ENCODE peak calls at places on chromosomes 6 and 20, in ten cellular contexts. J is HCT116, M is neural progenitor cell, H is tibial nerve, L is mammary epithelial cell, E is heart right ventricle, V is aorta, A is SK-N-MC, B is transverse colon, Z is ascending aorta. O is an unnamed sample.

GRCh38 chr20:40319741-40320499 is 369.1 kb downstream of the MAFB start:
- DNase-seq in J (no peak), M (no peak), H (no peak), L (no peak), E (no peak), V (no peak), A (no peak), B (no peak), Z (no peak), O (no peak)

GRCh38 chr6:86657192-86657591 is 280.1 kb upstream of the HTR1E start:
- DNase-seq in J (no peak), M (no peak), H (no peak), L (no peak), E (no peak), V (no peak), A (no peak), B (no peak), Z (no peak), O (no peak)

GRCh38 chr6:35810831-35811698 is 5.9 kb downstream of the LHFPL5 start:
- DNase-seq in J (peak; percentile 76), M (no peak), H (no peak), L (peak; percentile 87), E (no peak), V (no peak), A (no peak), B (no peak), Z (no peak), O (peak; percentile 42)

GRCh38 chr20:51930775-51931174 is 128.5 kb upstream of the SALL4 start:
- DNase-seq in J (peak; percentile 6), M (no peak), H (no peak), L (peak; percentile 27), E (peak; percentile 23), V (no peak), A (no peak), B (no peak), Z (no peak), O (no peak)

GRCh38 chr6:128358111-128358780 is 162.2 kb downstream of the PTPRK start:
- DNase-seq in J (no peak), M (no peak), H (no peak), L (peak; percentile 8), E (no peak), V (no peak), A (no peak), B (no peak), Z (no peak), O (no peak)

GRCh38 chr6:73713426-73714147 is 17.6 kb downstream of the CD109 start:
- DNase-seq in J (no peak), M (no peak), H (no peak), L (no peak), E (peak; percentile 36), V (no peak), A (no peak), B (no peak), Z (no peak), O (no peak)

GRCh38 chr6:41818271-41819054 is 31.0 kb downstream of the TOMM6 start:
- DNase-seq in J (no peak), M (no peak), H (no peak), L (no peak), E (no peak), V (no peak), A (no peak), B (no peak), Z (no peak), O (no peak)

GRCh38 chr6:128155826-128156225 is 255.0 kb upstream of the THEMIS start:
- DNase-seq in J (no peak), M (no peak), H (no peak), L (no peak), E (no peak), V (no peak), A (no peak), B (no peak), Z (no peak), O (no peak)

GRCh38 chr6:6556738-6557503 is 31.6 kb upstream of the LY86 start:
- DNase-seq in J (peak; percentile 43), M (peak; percentile 72), H (no peak), L (no peak), E (peak; percentile 49), V (no peak), A (peak; percentile 53), B (peak; percentile 32), Z (no peak), O (peak; percentile 42)

GRCh38 chr20:12824353-12824752 is 184.4 kb upstream of the SPTLC3 start:
- DNase-seq in J (no peak), M (no peak), H (no peak), L (no peak), E (no peak), V (no peak), A (no peak), B (no peak), Z (no peak), O (no peak)

GRCh38 chr6:20212392-20213111 is at the start of gene MBOAT1:
- DNase-seq in J (peak; percentile 68), M (peak; percentile 83), H (peak; percentile 84), L (peak; percentile 96), E (peak; percentile 92), V (peak; percentile 96), A (no peak), B (peak; percentile 93), Z (peak; percentile 94), O (peak; percentile 92)

GRCh38 chr6:14333556-14334305 is 216.2 kb downstream of the CD83 start:
- DNase-seq in J (no peak), M (no peak), H (no peak), L (no peak), E (no peak), V (no peak), A (no peak), B (no peak), Z (no peak), O (no peak)

GRCh38 chr6:144064831-144065668 is 30.3 kb downstream of the SF3B5 start:
- DNase-seq in J (no peak), M (peak; percentile 56), H (no peak), L (no peak), E (no peak), V (no peak), A (no peak), B (peak; percentile 70), Z (no peak), O (peak; percentile 68)

GRCh38 chr20:33563788-33564187 is 73.9 kb downstream of the CBFA2T2 start:
- DNase-seq in J (no peak), M (no peak), H (no peak), L (no peak), E (no peak), V (no peak), A (no peak), B (no peak), Z (no peak), O (no peak)

GRCh38 chr20:366719-367485 is 13.7 kb upstream of the TRIB3 start:
- DNase-seq in J (no peak), M (no peak), H (no peak), L (no peak), E (no peak), V (no peak), A (no peak), B (no peak), Z (no peak), O (no peak)

GRCh38 chr6:138099832-138100231 is 7.4 kb downstream of the PERP start:
- DNase-seq in J (no peak), M (no peak), H (no peak), L (peak; percentile 85), E (no peak), V (no peak), A (no peak), B (no peak), Z (no peak), O (no peak)

GRCh38 chr6:116420341-116420740 is 40.8 kb upstream of the CALHM6 start:
- DNase-seq in J (no peak), M (no peak), H (no peak), L (no peak), E (no peak), V (no peak), A (no peak), B (no peak), Z (no peak), O (no peak)

GRCh38 chr6:137975058-137975940 is 108.2 kb downstream of the TNFAIP3 start:
- DNase-seq in J (peak; percentile 7), M (no peak), H (no peak), L (no peak), E (no peak), V (no peak), A (no peak), B (no peak), Z (no peak), O (no peak)

GRCh38 chr6:25411316-25411961 is 132.3 kb downstream of the CARMIL1 start:
- DNase-seq in J (no peak), M (no peak), H (no peak), L (no peak), E (no peak), V (no peak), A (no peak), B (no peak), Z (no peak), O (no peak)

GRCh38 chr6:145811741-145812140 is 2.9 kb downstream of the FBXO30 start:
- DNase-seq in J (no peak), M (no peak), H (no peak), L (no peak), E (no peak), V (no peak), A (no peak), B (no peak), Z (no peak), O (no peak)
- H3K27ac ChIP-seq in J (no peak overlapping the region), M (no peak overlapping the region), H (no peak overlapping the region), L (no peak overlapping the region), E (no peak overlapping the region), V (no peak overlapping the region), A (no peak overlapping the region), B (peak overlapping the region; percentile 16), Z (no peak overlapping the region), O (no peak overlapping the region)

GRCh38 chr20:61594198-61594597 is 342.1 kb downstream of the CDH4 start:
- DNase-seq in J (no peak), M (no peak), H (no peak), L (no peak), E (no peak), V (peak; percentile 49), A (no peak), B (no peak), Z (no peak), O (no peak)
- H3K9me3 ChIP-seq in J (no peaks in the 10 kb centered on the region), M (no peaks in the 10 kb centered on the region), H (no peaks in the 10 kb centered on the region), L (peaks cover 17% of the 10 kb centered on the region), E (peaks cover 28% of the 10 kb centered on the region), V (peaks cover 20% of the 10 kb centered on the region), A (no peaks in the 10 kb centered on the region), B (no peaks in the 10 kb centered on the region), Z (peaks cover 22% of the 10 kb centered on the region), O (no peaks in the 10 kb centered on the region)

GRCh38 chr6:36937896-36938295 is 16.6 kb upstream of the PI16 start:
- DNase-seq in J (no peak), M (no peak), H (no peak), L (no peak), E (no peak), V (peak; percentile 51), A (no peak), B (no peak), Z (no peak), O (no peak)
- H3K27ac ChIP-seq in J (no peak overlapping the region), M (no peak overlapping the region), H (no peak overlapping the region), L (no peak overlapping the region), E (no peak overlapping the region), V (no peak overlapping the region), A (no peak overlapping the region), B (no peak overlapping the region), Z (no peak overlapping the region), O (no peak overlapping the region)

DNA sequence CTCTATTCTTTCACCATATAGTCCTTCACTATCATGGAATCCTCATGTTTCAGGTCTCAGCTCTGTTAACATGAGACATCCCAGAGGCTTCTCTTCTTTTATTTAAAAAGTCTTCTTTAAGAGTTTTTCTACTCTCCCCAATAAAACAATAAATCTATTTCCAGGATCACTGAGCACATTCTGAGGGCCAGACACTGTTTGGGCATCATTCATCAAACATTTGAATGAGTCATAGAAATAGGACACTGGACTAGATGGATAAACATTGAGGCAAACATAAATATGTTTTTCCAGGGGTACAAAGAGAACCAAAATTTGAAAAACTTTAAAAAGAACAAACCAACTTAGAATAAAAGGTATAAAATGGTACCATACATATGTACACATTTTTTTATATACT is 554.4 kb downstream of the KIF16B start:
- DNase-seq in J (no peak), M (no peak), H (no peak), L (peak; percentile 12), E (no peak), V (no peak), A (no peak), B (no peak), Z (no peak), O (no peak)
- H3K9me3 ChIP-seq in J (no peaks in the 10 kb centered on the region), M (no peaks in the 10 kb centered on the region), H (no peaks in the 10 kb centered on the region), L (no peaks in the 10 kb centered on the region), E (no peaks in the 10 kb centered on the region), V (no peaks in the 10 kb centered on the region), A (no peaks in the 10 kb centered on the region), B (no peaks in the 10 kb centered on the region), Z (no peaks in the 10 kb centered on the region), O (no peaks in the 10 kb centered on the region)

O was measured in pancreas.